ENCODE peak calls at places on chromosome 3, in four cellular contexts. One of them, this sample, is unnamed.

GRCh38 chr3:71063768-71064287 is 519.7 kb downstream of the FOXP1 start:
- DNase-seq in K562: peak
- DNase-seq in GM12878: no peak
- DNase-seq in HepG2: peak
- DNase-seq in this sample: peak

GRCh38 chr3:5787863-5788488 is 600.5 kb downstream of the EDEM1 start:
- DNase-seq in K562: no peak
- DNase-seq in GM12878: no peak
- DNase-seq in HepG2: no peak
- DNase-seq in this sample: no peak

GRCh38 chr3:67647390-67647878 is 7.0 kb downstream of the SUCLG2 start:
- DNase-seq in K562: no peak
- DNase-seq in GM12878: no peak
- DNase-seq in HepG2: peak
- DNase-seq in this sample: no peak

GRCh38 chr3:130412991-130413390 is 67.5 kb downstream of the COL6A5 start:
- DNase-seq in K562: no peak
- DNase-seq in GM12878: no peak
- DNase-seq in HepG2: no peak
- DNase-seq in this sample: no peak

GRCh38 chr3:183253961-183254815 is 1.1 kb downstream of the B3GNT5 start:
- DNase-seq in K562: peak
- DNase-seq in GM12878: no peak
- DNase-seq in HepG2: no peak
- DNase-seq in this sample: peak

GRCh38 chr3:177657243-177657642 is 460.0 kb upstream of the TBL1XR1 start:
- DNase-seq in K562: no peak
- DNase-seq in GM12878: no peak
- DNase-seq in HepG2: no peak
- DNase-seq in this sample: no peak

GRCh38 chr3:180980612-180981011 is 8.9 kb downstream of the DNAJC19 start:
- DNase-seq in K562: no peak
- DNase-seq in GM12878: no peak
- DNase-seq in HepG2: no peak
- DNase-seq in this sample: no peak

GRCh38 chr3:161142486-161142885 is 37.3 kb upstream of the B3GALNT1 start:
- DNase-seq in K562: no peak
- DNase-seq in GM12878: no peak
- DNase-seq in HepG2: no peak
- DNase-seq in this sample: no peak

GRCh38 chr3:17891139-17891850 is 148.9 kb upstream of the TBC1D5 start:
- DNase-seq in K562: no peak
- DNase-seq in GM12878: no peak
- DNase-seq in HepG2: no peak
- DNase-seq in this sample: no peak

GRCh38 chr3:5195605-5196004 is 8.1 kb downstream of the EDEM1 start:
- DNase-seq in K562: no peak
- DNase-seq in GM12878: no peak
- DNase-seq in HepG2: no peak
- DNase-seq in this sample: no peak

GRCh38 chr3:158107508-158108095 is 1.4 kb upstream of the SHOX2 start:
- DNase-seq in K562: no peak
- DNase-seq in GM12878: no peak
- DNase-seq in HepG2: no peak
- DNase-seq in this sample: no peak

GRCh38 chr3:58793052-58793451 is 126.5 kb upstream of the FAM3D start:
- DNase-seq in K562: no peak
- DNase-seq in GM12878: no peak
- DNase-seq in HepG2: no peak
- DNase-seq in this sample: no peak

GRCh38 chr3:174302746-174303315 is 556.3 kb upstream of the NAALADL2 start:
- DNase-seq in K562: no peak
- DNase-seq in GM12878: no peak
- DNase-seq in HepG2: no peak
- DNase-seq in this sample: no peak

GRCh38 chr3:146160233-146160963 is 586 bp downstream of the PLOD2 start:
- DNase-seq in K562: no peak
- DNase-seq in GM12878: no peak
- DNase-seq in HepG2: peak
- DNase-seq in this sample: peak

GRCh38 chr3:156604064-156604641 is 49.2 kb upstream of the SSR3 start:
- DNase-seq in K562: no peak
- DNase-seq in GM12878: no peak
- DNase-seq in HepG2: no peak
- DNase-seq in this sample: no peak

GRCh38 chr3:113097821-113098516 is 107.2 kb downstream of the GTPBP8 start:
- DNase-seq in K562: no peak
- DNase-seq in GM12878: no peak
- DNase-seq in HepG2: peak
- DNase-seq in this sample: no peak

GRCh38 chr3:53131136-53131495 is 881 bp upstream of the RFT1 start:
- DNase-seq in K562: peak
- DNase-seq in GM12878: no peak
- DNase-seq in HepG2: peak
- DNase-seq in this sample: no peak

GRCh38 chr3:50194128-50194902 is 2.9 kb downstream of the GNAT1 start:
- DNase-seq in K562: peak
- DNase-seq in GM12878: no peak
- DNase-seq in HepG2: peak
- DNase-seq in this sample: peak

GRCh38 chr3:3800076-3800448 is 831 bp downstream of the LRRN1 start:
- DNase-seq in K562: no peak
- DNase-seq in GM12878: no peak
- DNase-seq in HepG2: no peak
- DNase-seq in this sample: peak

GRCh38 chr3:183698318-183698731 is 728 bp downstream of the YEATS2 start:
- DNase-seq in K562: peak
- DNase-seq in GM12878: no peak
- DNase-seq in HepG2: no peak
- DNase-seq in this sample: no peak

GRCh38 chr3:133238015-133238414 is 161.8 kb upstream of the BFSP2 start:
- DNase-seq in K562: no peak
- DNase-seq in GM12878: no peak
- DNase-seq in HepG2: no peak
- DNase-seq in this sample: no peak

GRCh38 chr3:169668081-169668956 is 4.8 kb upstream of the MECOM start:
- DNase-seq in K562: no peak
- DNase-seq in GM12878: no peak
- DNase-seq in HepG2: no peak
- DNase-seq in this sample: peak

GRCh38 chr3:81425198-81425868 is 336.1 kb downstream of the GBE1 start:
- DNase-seq in K562: no peak
- DNase-seq in GM12878: no peak
- DNase-seq in HepG2: no peak
- DNase-seq in this sample: no peak

GRCh38 chr3:45635475-45636256 is 41.1 kb downstream of the LIMD1 start:
- DNase-seq in K562: no peak
- DNase-seq in GM12878: no peak
- DNase-seq in HepG2: peak
- DNase-seq in this sample: peak

GRCh38 chr3:9201278-9201677 is 48.2 kb downstream of the SRGAP3 start:
- DNase-seq in K562: no peak
- DNase-seq in GM12878: no peak
- DNase-seq in HepG2: no peak
- DNase-seq in this sample: no peak

GRCh38 chr3:141015486-141015885 is 35.7 kb upstream of the SPSB4 start:
- DNase-seq in K562: no peak
- DNase-seq in GM12878: no peak
- DNase-seq in HepG2: no peak
- DNase-seq in this sample: no peak

GRCh38 chr3:37243811-37244748 is 69.7 kb upstream of the LRRFIP2 start:
- DNase-seq in K562: peak
- DNase-seq in GM12878: no peak
- DNase-seq in HepG2: peak
- DNase-seq in this sample: peak

GRCh38 chr3:168112894-168113293 is 17.2 kb upstream of the GOLIM4 start:
- DNase-seq in K562: no peak
- DNase-seq in GM12878: no peak
- DNase-seq in HepG2: no peak
- DNase-seq in this sample: no peak

GRCh38 chr3:39264053-39264452 is 15.8 kb downstream of the CX3CR1 start:
- DNase-seq in K562: no peak
- DNase-seq in GM12878: no peak
- DNase-seq in HepG2: no peak
- DNase-seq in this sample: no peak

DNA sequence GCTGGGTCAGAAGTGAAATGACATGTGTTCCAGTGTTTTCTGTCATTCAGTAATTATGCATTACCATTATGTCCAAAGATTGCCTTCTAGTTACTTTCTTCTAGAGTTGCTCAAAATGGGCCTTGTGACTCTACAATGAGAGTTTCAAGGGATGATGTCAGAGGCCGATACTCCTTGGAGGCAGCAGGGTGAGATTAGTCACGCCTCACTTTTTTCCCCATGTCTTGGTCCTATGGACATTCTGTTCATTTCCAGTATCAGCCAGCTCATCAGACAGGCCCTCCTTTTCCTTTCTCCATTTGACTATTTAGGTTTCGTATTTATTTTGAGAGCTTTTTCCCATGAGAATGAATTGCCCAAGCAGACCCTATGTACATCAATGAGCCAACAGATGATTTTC is 17.5 kb downstream of the VGLL3 start:
- DNase-seq in K562: no peak
- DNase-seq in GM12878: no peak
- DNase-seq in HepG2: no peak
- DNase-seq in this sample: no peak
- TF ChIP-seq TCF7 in K562: no peak
- TF ChIP-seq TCF7 in GM12878: no peak
- TF ChIP-seq TCF7 in HepG2: no peak
- TF ChIP-seq TCF7 in this sample: no peak

DNA sequence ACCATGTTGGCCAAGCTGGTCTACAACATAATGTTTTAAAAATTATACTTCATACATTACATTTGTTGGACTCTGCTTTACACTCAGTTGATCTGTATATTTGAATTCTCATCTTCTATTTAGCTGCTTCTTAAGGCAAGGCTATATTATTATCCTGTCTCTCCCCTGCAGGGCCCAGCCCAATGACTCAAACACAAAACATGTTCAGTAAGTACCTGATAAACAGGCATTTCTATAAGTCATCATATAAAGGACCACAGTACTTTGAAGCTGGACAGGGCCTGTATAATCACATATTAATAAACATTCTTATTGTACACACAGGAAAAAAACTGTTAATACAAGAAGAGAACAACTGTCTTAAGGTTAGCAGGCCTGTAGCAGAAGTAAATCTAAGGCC is 36.2 kb downstream of the NGLY1 start:
- DNase-seq in K562: no peak
- DNase-seq in GM12878: no peak
- DNase-seq in HepG2: no peak
- DNase-seq in this sample: no peak
- TF ChIP-seq CREM in K562: no peak
- TF ChIP-seq CREM in GM12878: no peak
- TF ChIP-seq CREM in HepG2: no peak
- TF ChIP-seq CREM in this sample: no peak

GRCh38 chr3:64852738-64853137 is 164.9 kb upstream of the ADAMTS9 start:
- DNase-seq in K562: no peak
- DNase-seq in GM12878: no peak
- DNase-seq in HepG2: no peak
- DNase-seq in this sample: no peak
- TF ChIP-seq ATF2 in K562: no peak
- TF ChIP-seq ATF2 in GM12878: no peak
- TF ChIP-seq ATF2 in HepG2: no peak
- TF ChIP-seq ATF2 in this sample: no peak

DNA sequence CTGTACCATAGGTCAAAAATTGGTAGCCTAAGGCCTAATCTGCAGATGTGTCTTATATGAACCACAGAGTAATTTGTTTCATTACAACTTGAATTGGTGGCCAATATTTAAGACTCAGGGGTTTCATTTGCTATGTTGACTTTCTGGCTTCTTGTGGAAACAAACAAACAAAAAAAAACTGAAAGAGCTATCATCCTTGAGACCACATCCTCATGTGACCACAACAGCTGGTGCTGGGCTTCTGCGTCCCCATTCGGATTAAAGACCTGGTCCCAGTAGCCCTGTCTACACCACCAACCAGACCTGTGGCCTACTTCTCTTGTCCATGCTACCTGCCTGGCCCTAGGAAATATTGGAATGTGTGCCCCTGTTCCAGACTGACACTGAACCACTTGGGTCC is 61.7 kb downstream of the STRIT1 start:
- DNase-seq in K562: no peak
- DNase-seq in GM12878: no peak
- DNase-seq in HepG2: no peak
- DNase-seq in this sample: no peak
- TF ChIP-seq TCF7 in K562: no peak
- TF ChIP-seq TCF7 in GM12878: no peak
- TF ChIP-seq TCF7 in HepG2: no peak
- TF ChIP-seq TCF7 in this sample: no peak

GRCh38 chr3:60752800-60753199 is 498.5 kb downstream of the FHIT start:
- DNase-seq in K562: no peak
- DNase-seq in GM12878: no peak
- DNase-seq in HepG2: no peak
- DNase-seq in this sample: no peak
- TF ChIP-seq CREM in K562: no peak
- TF ChIP-seq CREM in GM12878: no peak
- TF ChIP-seq CREM in HepG2: no peak
- TF ChIP-seq CREM in this sample: no peak